ENCODE peak calls at places on chromosomes 3 and 15, in five cellular contexts. H is right lobe of liver; B is RWPE1; O is GM19239; C is CD4-positive, alpha-beta memory T cell. A is an unnamed sample.

GRCh38 chr3:23710555-23710954 is 95.2 kb upstream of the UBE2E1 start:
- DNase-seq in O (no peak), C (no peak), H (no peak), B (no peak), A (no peak)

GRCh38 chr15:73541479-73541878 is 91.7 kb downstream of the NPTN start:
- DNase-seq in O (no peak), H (no peak), C (no peak), B (no peak), A (no peak)

GRCh38 chr3:48656061-48656840 is 6.4 kb downstream of the CELSR3 start:
- DNase-seq in B (peak), O (peak), H (peak), C (peak), A (no peak)

GRCh38 chr3:161859870-161860450 is 363.4 kb downstream of the OTOL1 start:
- DNase-seq in O (no peak), C (no peak), H (no peak), B (no peak), A (no peak)

GRCh38 chr15:97893988-97894387 is 66.5 kb upstream of the ARRDC4 start:
- DNase-seq in B (peak), H (no peak), O (no peak), C (no peak), A (no peak)

GRCh38 chr3:43117257-43117656 is 11.4 kb upstream of the POMGNT2 start:
- DNase-seq in O (no peak), B (no peak), C (no peak), H (no peak), A (no peak)

GRCh38 chr3:67416703-67417102 is 237.7 kb downstream of the SUCLG2 start:
- DNase-seq in B (no peak), O (no peak), C (no peak), H (no peak), A (no peak)

GRCh38 chr3:63814300-63814699 is 4.8 kb upstream of the C3orf49 start:
- DNase-seq in C (no peak), O (no peak), H (no peak), B (no peak), A (no peak)

GRCh38 chr3:183975981-183976662 is 41.6 kb downstream of the ABCC5 start:
- DNase-seq in C (no peak), H (no peak), B (no peak), O (no peak), A (peak)

GRCh38 chr3:63135362-63135761 is 142.7 kb upstream of the SYNPR start:
- DNase-seq in C (no peak), O (no peak), H (no peak), B (peak), A (no peak)

GRCh38 chr3:11733914-11734313 is 90.2 kb upstream of the VGLL4 start:
- DNase-seq in O (no peak), H (no peak), B (no peak), C (no peak), A (no peak)

GRCh38 chr3:186643493-186643892 is 3.3 kb downstream of the FETUB start:
- DNase-seq in H (no peak), O (no peak), B (no peak), C (no peak), A (no peak)

GRCh38 chr15:77572186-77572585 is 60.5 kb downstream of the LINGO1 start:
- DNase-seq in B (no peak), O (no peak), C (no peak), H (no peak), A (no peak)

GRCh38 chr3:16452265-16452664 is 61.2 kb downstream of the RFTN1 start:
- DNase-seq in B (peak), O (no peak), C (no peak), H (no peak), A (no peak)

GRCh38 chr3:52108302-52109232 is 45.7 kb downstream of the POC1A start:
- DNase-seq in O (no peak), B (no peak), H (no peak), C (no peak), A (no peak)

GRCh38 chr3:44117736-44118135 is 124.0 kb upstream of the TOPAZ1 start:
- DNase-seq in B (no peak), O (no peak), C (no peak), H (no peak), A (no peak)

GRCh38 chr15:75347222-75348033 is 589 bp downstream of the NEIL1 start:
- DNase-seq in O (no peak), H (peak), B (peak), C (peak), A (no peak)

GRCh38 chr3:129224984-129225393 is 24.4 kb upstream of the COPG1 start:
- DNase-seq in O (peak), B (peak), H (peak), C (no peak), A (no peak)

GRCh38 chr3:53225651-53226050 is 30.2 kb downstream of the TKT start:
- DNase-seq in C (no peak), H (no peak), O (no peak), B (no peak), A (no peak)

GRCh38 chr3:4600526-4600925 is 107.4 kb downstream of the ITPR1 start:
- DNase-seq in H (no peak), B (no peak), C (no peak), O (no peak), A (no peak)

GRCh38 chr3:183306798-183307671 is 54.0 kb downstream of the B3GNT5 start:
- DNase-seq in B (no peak), H (peak), O (no peak), C (no peak), A (no peak)

GRCh38 chr15:99306694-99307338 is 55.5 kb downstream of the LRRC28 start:
- DNase-seq in C (no peak), H (peak), B (no peak), O (no peak), A (no peak)

GRCh38 chr15:57861039-57861638 is 154.6 kb downstream of the POLR2M start:
- DNase-seq in B (peak), C (peak), O (peak), H (no peak), A (peak)

GRCh38 chr15:40238927-40239591 is at the start of gene PAK6:
- DNase-seq in C (no peak), H (peak), O (no peak), B (peak), A (no peak)

GRCh38 chr3:158668506-158668905 is 3.9 kb downstream of the LXN start:
- DNase-seq in O (no peak), C (no peak), B (no peak), H (no peak), A (no peak)

GRCh38 chr3:14451844-14452533 is 49.6 kb downstream of the SLC6A6 start:
- DNase-seq in B (peak), C (no peak), O (no peak), H (no peak), A (no peak)

GRCh38 chr3:139309880-139310279 is 33.9 kb upstream of the MRPS22 start:
- DNase-seq in H (no peak), B (no peak), O (no peak), C (no peak), A (no peak)

GRCh38 chr3:72310028-72310987 is 525.4 kb upstream of the PROK2 start:
- DNase-seq in H (peak), C (peak), B (no peak), O (peak), A (no peak)

GRCh38 chr15:69161878-69162213 is 1.4 kb downstream of the GLCE start:
- DNase-seq in H (no peak), B (no peak), O (no peak), C (no peak), A (no peak)

GRCh38 chr3:30689202-30689641 is 82.8 kb downstream of the TGFBR2 start:
- DNase-seq in C (no peak), H (no peak), O (no peak), B (peak), A (no peak)

GRCh38 chr3:188624384-188624783 is 470.4 kb downstream of the LPP start:
- DNase-seq in O (no peak), B (no peak), C (no peak), H (peak), A (no peak)

GRCh38 chr3:80785475-80785874 is 976.0 kb downstream of the GBE1 start:
- DNase-seq in O (no peak), C (no peak), B (no peak), H (no peak), A (no peak)

GRCh38 chr15:47750030-47750739 is 32.9 kb downstream of the SEMA6D start:
- DNase-seq in O (no peak), C (no peak), H (no peak), B (peak), A (no peak)

GRCh38 chr3:54670269-54671000 is 257.4 kb downstream of the LRTM1 start:
- DNase-seq in C (no peak), H (no peak), O (no peak), B (no peak), A (no peak)

GRCh38 chr3:107367353-107367752 is 9.9 kb upstream of the CCDC54 start:
- DNase-seq in C (no peak), O (no peak), B (peak), H (no peak), A (peak)

A was measured in DND-41.